ENCODE peak calls at places on chromosomes 11 and 22, in four cellular contexts. One of them, this sample, is unnamed.

GRCh38 chr11:92739020-92739419 is 230.4 kb upstream of the MTNR1B start:
- DNase-seq in AG04450: no peak
- DNase-seq in psoas muscle: no peak
- DNase-seq in upper lobe of right lung: no peak
- DNase-seq in this sample: peak; percentile 77

GRCh38 chr22:48892571-48893287 is 934.9 kb downstream of the BRD1 start:
- DNase-seq in AG04450: no peak
- DNase-seq in upper lobe of right lung: peak; percentile 37
- DNase-seq in psoas muscle: no peak
- DNase-seq in this sample: no peak

GRCh38 chr22:32037236-32037635 is 5.8 kb upstream of the SLC5A1 start:
- DNase-seq in upper lobe of right lung: no peak
- DNase-seq in psoas muscle: no peak
- DNase-seq in AG04450: no peak
- DNase-seq in this sample: peak; percentile 1

GRCh38 chr22:21834869-21835268 is 32.6 kb downstream of the MAPK1 start:
- DNase-seq in AG04450: no peak
- DNase-seq in psoas muscle: no peak
- DNase-seq in upper lobe of right lung: no peak
- DNase-seq in this sample: no peak

GRCh38 chr11:118544647-118545010 is 13.6 kb downstream of the TMEM25 start:
- DNase-seq in upper lobe of right lung: no peak
- DNase-seq in AG04450: no peak
- DNase-seq in psoas muscle: no peak
- DNase-seq in this sample: no peak

GRCh38 chr22:37354271-37355069 is 72.2 kb downstream of the CYTH4 start:
- DNase-seq in psoas muscle: no peak
- DNase-seq in upper lobe of right lung: no peak
- DNase-seq in AG04450: no peak
- DNase-seq in this sample: no peak

GRCh38 chr22:39466228-39467006 is 9.6 kb downstream of the MGAT3 start:
- DNase-seq in upper lobe of right lung: peak; percentile 80
- DNase-seq in AG04450: no peak
- DNase-seq in psoas muscle: no peak
- DNase-seq in this sample: no peak

GRCh38 chr11:38019072-38019775 is 1421.2 kb upstream of the RAG2 start:
- DNase-seq in psoas muscle: no peak
- DNase-seq in upper lobe of right lung: no peak
- DNase-seq in AG04450: no peak
- DNase-seq in this sample: no peak

GRCh38 chr11:119066481-119066880 is 1.1 kb upstream of the VPS11 start:
- DNase-seq in upper lobe of right lung: no peak
- DNase-seq in psoas muscle: no peak
- DNase-seq in AG04450: no peak
- DNase-seq in this sample: no peak

GRCh38 chr11:108754901-108755625 is 90.2 kb downstream of the DDX10 start:
- DNase-seq in psoas muscle: no peak
- DNase-seq in upper lobe of right lung: no peak
- DNase-seq in AG04450: no peak
- DNase-seq in this sample: peak; percentile 52

GRCh38 chr11:108111126-108111525 is 10.2 kb upstream of the ACAT1 start:
- DNase-seq in upper lobe of right lung: no peak
- DNase-seq in AG04450: no peak
- DNase-seq in psoas muscle: no peak
- DNase-seq in this sample: no peak

GRCh38 chr22:50326225-50326958 is 420 bp downstream of the DENND6B start:
- DNase-seq in psoas muscle: no peak
- DNase-seq in upper lobe of right lung: no peak
- DNase-seq in AG04450: no peak
- DNase-seq in this sample: no peak

GRCh38 chr11:11901917-11902316 is 60.1 kb downstream of the USP47 start:
- DNase-seq in psoas muscle: no peak
- DNase-seq in AG04450: no peak
- DNase-seq in upper lobe of right lung: no peak
- DNase-seq in this sample: no peak

GRCh38 chr11:57800444-57801184 is 39.0 kb downstream of the CTNND1 start:
- DNase-seq in AG04450: peak; percentile 34
- DNase-seq in upper lobe of right lung: no peak
- DNase-seq in psoas muscle: no peak
- DNase-seq in this sample: peak; percentile 76

GRCh38 chr11:133928628-133929059 is 28.1 kb downstream of the IGSF9B start:
- DNase-seq in psoas muscle: no peak
- DNase-seq in upper lobe of right lung: no peak
- DNase-seq in AG04450: no peak
- DNase-seq in this sample: peak; percentile 42

GRCh38 chr22:47055921-47056320 is 293.5 kb downstream of the TBC1D22A start:
- DNase-seq in upper lobe of right lung: peak; percentile 56
- DNase-seq in AG04450: no peak
- DNase-seq in psoas muscle: peak; percentile 23
- DNase-seq in this sample: no peak

GRCh38 chr11:69644962-69645675 is 4.2 kb downstream of the CCND1 start:
- DNase-seq in upper lobe of right lung: peak; percentile 63
- DNase-seq in AG04450: no peak
- DNase-seq in psoas muscle: no peak
- DNase-seq in this sample: no peak

GRCh38 chr11:69646493-69647201 is 5.7 kb downstream of the CCND1 start:
- DNase-seq in AG04450: no peak
- DNase-seq in psoas muscle: no peak
- DNase-seq in upper lobe of right lung: peak; percentile 60
- DNase-seq in this sample: no peak

GRCh38 chr11:69644071-69644961 is 3.4 kb downstream of the CCND1 start:
- DNase-seq in upper lobe of right lung: peak; percentile 95
- DNase-seq in AG04450: peak; percentile 86
- DNase-seq in psoas muscle: peak; percentile 70
- DNase-seq in this sample: peak; percentile 89

GRCh38 chr11:69647349-69647748 is 6.4 kb downstream of the CCND1 start:
- DNase-seq in upper lobe of right lung: peak; percentile 56
- DNase-seq in AG04450: no peak
- DNase-seq in psoas muscle: no peak
- DNase-seq in this sample: no peak

DNA sequence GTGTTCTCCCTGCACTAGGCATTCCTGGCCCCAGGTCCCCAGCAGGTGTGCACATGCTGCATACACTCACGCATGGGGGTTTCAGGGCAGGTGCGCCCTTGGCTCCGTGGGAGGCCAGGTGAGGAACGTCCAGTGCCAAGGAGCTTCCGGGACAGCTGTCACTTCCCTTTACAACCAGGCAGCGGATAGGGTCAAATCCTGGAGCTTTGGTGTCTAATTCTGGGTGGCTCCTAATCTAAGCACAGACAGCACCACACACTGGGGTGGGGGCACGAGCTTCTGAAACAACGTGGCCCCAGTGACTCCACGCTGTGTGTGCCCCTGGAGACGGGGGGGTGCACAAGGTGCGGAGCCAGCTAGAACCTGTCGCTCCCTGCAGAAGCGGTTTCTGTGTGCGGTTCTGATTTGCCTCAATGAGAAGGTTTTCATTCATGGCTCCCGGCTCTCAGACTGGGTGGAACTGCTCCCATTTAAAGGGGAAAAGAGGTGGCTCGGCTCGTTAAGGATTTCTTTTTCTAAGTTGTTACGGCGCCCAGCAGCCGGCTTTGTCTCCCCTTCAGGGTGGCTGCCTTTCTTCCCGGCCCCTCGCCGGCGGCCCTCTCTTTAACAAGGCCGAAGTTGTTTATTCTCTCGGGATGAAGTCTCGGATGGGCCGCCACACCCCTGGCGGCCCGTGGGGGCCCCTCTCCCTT is 5.0 kb downstream of the CCND1 start:
- DNase-seq in psoas muscle: no peak
- DNase-seq in AG04450: no peak
- DNase-seq in upper lobe of right lung: peak; percentile 52
- DNase-seq in this sample: no peak
- H3K4me3 ChIP-seq in psoas muscle: no peak overlapping the region
- H3K4me3 ChIP-seq in AG04450: peak overlapping the region; percentile 10
- H3K4me3 ChIP-seq in upper lobe of right lung: no peak overlapping the region
- H3K4me3 ChIP-seq in this sample: no peak overlapping the region

DNA sequence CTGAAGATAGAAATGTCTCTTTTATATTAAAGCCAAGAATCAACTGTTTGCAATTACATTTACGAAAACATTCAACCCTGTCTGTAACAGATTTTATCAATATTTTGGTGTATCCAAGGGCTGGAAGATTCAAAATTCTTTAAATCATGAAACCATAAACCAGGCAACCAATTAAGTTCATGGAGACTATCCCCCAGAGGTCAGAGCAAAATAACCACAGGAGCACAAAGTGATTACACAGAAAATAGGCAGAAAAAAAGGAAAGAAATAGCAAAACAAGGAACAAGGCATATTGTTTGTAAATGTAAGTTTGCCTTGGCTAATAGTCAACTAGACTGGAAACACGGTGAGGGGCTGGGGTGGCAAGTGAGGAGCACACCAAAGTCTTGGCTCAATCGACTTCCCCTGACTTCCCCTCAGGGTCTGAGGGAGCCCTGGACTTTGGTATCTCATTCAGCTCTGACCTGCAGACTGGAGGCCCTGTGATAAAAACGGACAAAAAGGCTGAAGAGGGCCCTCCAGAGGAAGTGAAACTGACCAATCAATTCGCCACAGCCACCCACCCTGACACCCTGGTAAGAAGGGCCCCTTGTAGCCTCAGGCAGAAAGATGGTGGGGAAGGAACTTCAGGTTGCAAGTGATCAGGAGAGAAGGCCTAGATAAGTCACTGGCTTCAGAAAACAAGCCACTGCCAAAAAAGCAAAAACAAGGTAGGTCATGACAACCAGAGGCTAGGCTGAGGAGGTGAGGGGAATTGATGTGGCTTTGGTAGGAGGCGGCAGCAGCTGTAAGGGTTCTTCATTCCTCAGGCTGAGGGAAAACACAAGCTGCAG is 1.9 kb downstream of the SIK3 start:
- DNase-seq in psoas muscle: no peak
- DNase-seq in AG04450: no peak
- DNase-seq in upper lobe of right lung: no peak
- DNase-seq in this sample: no peak
- H3K4me3 ChIP-seq in psoas muscle: peak overlapping the region; percentile 89
- H3K4me3 ChIP-seq in AG04450: peak overlapping the region; percentile 78
- H3K4me3 ChIP-seq in upper lobe of right lung: peak overlapping the region; percentile 76
- H3K4me3 ChIP-seq in this sample: peak overlapping the region; percentile 84

GRCh38 chr11:70826541-70826943 is 425.8 kb downstream of the SHANK2 start:
- DNase-seq in psoas muscle: no peak
- DNase-seq in upper lobe of right lung: no peak
- DNase-seq in AG04450: no peak
- DNase-seq in this sample: no peak
- H3K4me3 ChIP-seq in psoas muscle: peak overlapping the region; percentile 10
- H3K4me3 ChIP-seq in upper lobe of right lung: no peak overlapping the region
- H3K4me3 ChIP-seq in AG04450: no peak overlapping the region
- H3K4me3 ChIP-seq in this sample: no peak overlapping the region

DNA sequence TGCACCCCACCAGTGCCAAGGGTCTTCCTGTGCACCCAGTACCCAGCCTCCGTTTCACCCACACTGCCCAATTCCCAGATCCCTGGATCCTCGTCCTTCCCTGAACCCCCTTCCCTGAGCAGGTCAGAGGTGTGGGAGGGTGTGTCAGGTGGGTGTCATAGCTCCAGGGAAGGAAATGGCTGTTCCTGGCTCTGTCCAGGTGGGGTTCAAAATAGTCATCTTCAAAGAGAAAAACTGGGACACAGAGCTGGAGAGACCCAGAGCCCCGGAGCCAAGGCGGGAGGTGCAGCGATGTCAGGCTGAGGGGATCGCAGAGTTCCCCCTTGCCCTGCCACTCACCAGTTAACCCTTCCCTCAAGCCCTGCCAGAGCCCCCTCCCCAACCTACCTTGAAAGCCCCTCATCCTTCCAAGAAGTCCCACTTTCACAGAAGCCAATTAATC is 698 bp downstream of the C1QTNF4 start:
- DNase-seq in AG04450: no peak
- DNase-seq in upper lobe of right lung: no peak
- DNase-seq in psoas muscle: no peak
- DNase-seq in this sample: no peak
- H3K4me3 ChIP-seq in AG04450: no peak overlapping the region
- H3K4me3 ChIP-seq in upper lobe of right lung: no peak overlapping the region
- H3K4me3 ChIP-seq in psoas muscle: peak overlapping the region; percentile 24
- H3K4me3 ChIP-seq in this sample: no peak overlapping the region

This sample was measured in AG10803.